ENCODE peak calls at places on chromosome 5, in five cellular contexts. One of them, this sample, is unnamed.

GRCh38 chr5:32505718-32506117 is 61.2 kb upstream of the ZFR start:
- DNase-seq in suprapubic skin: no peak
- DNase-seq in H54: no peak
- DNase-seq in stimulated activated CD4-positive, alpha-beta T cell treated with anti-CD3 and anti-CD28 coated beads, TNF-alpha, amount 100 ng/mL, for 1 hour: no peak
- DNase-seq in endothelial cell: no peak
- DNase-seq in this sample: peak; percentile 70

GRCh38 chr5:131745594-131746175 is 51.1 kb downstream of the FNIP1 start:
- DNase-seq in suprapubic skin: no peak
- DNase-seq in H54: no peak
- DNase-seq in stimulated activated CD4-positive, alpha-beta T cell treated with anti-CD3 and anti-CD28 coated beads, TNF-alpha, amount 100 ng/mL, for 1 hour: no peak
- DNase-seq in endothelial cell: no peak
- DNase-seq in this sample: no peak

GRCh38 chr5:65120371-65120967 is 351.7 kb downstream of the CWC27 start:
- DNase-seq in suprapubic skin: no peak
- DNase-seq in H54: no peak
- DNase-seq in stimulated activated CD4-positive, alpha-beta T cell treated with anti-CD3 and anti-CD28 coated beads, TNF-alpha, amount 100 ng/mL, for 1 hour: no peak
- DNase-seq in endothelial cell: no peak
- DNase-seq in this sample: no peak

GRCh38 chr5:134100283-134101011 is 14.0 kb upstream of the TCF7 start:
- DNase-seq in suprapubic skin: no peak
- DNase-seq in H54: peak; percentile 80
- DNase-seq in stimulated activated CD4-positive, alpha-beta T cell treated with anti-CD3 and anti-CD28 coated beads, TNF-alpha, amount 100 ng/mL, for 1 hour: peak; percentile 60
- DNase-seq in endothelial cell: no peak
- DNase-seq in this sample: peak; percentile 37

GRCh38 chr5:142784405-142784955 is 14.3 kb downstream of the ARHGAP26 start:
- DNase-seq in suprapubic skin: no peak
- DNase-seq in H54: no peak
- DNase-seq in stimulated activated CD4-positive, alpha-beta T cell treated with anti-CD3 and anti-CD28 coated beads, TNF-alpha, amount 100 ng/mL, for 1 hour: no peak
- DNase-seq in endothelial cell: no peak
- DNase-seq in this sample: no peak

GRCh38 chr5:96195053-96195452 is 233.4 kb upstream of the ELL2 start:
- DNase-seq in suprapubic skin: no peak
- DNase-seq in H54: no peak
- DNase-seq in stimulated activated CD4-positive, alpha-beta T cell treated with anti-CD3 and anti-CD28 coated beads, TNF-alpha, amount 100 ng/mL, for 1 hour: no peak
- DNase-seq in endothelial cell: no peak
- DNase-seq in this sample: no peak

GRCh38 chr5:169248520-169248919 is 52.4 kb downstream of the SLIT3 start:
- DNase-seq in suprapubic skin: no peak
- DNase-seq in H54: no peak
- DNase-seq in stimulated activated CD4-positive, alpha-beta T cell treated with anti-CD3 and anti-CD28 coated beads, TNF-alpha, amount 100 ng/mL, for 1 hour: no peak
- DNase-seq in endothelial cell: no peak
- DNase-seq in this sample: no peak

GRCh38 chr5:15914603-15915002 is 265.0 kb downstream of the MARCHF11 start:
- DNase-seq in suprapubic skin: no peak
- DNase-seq in H54: no peak
- DNase-seq in stimulated activated CD4-positive, alpha-beta T cell treated with anti-CD3 and anti-CD28 coated beads, TNF-alpha, amount 100 ng/mL, for 1 hour: no peak
- DNase-seq in endothelial cell: no peak
- DNase-seq in this sample: no peak

GRCh38 chr5:35229076-35230042 is 928 bp downstream of the PRLR start:
- DNase-seq in suprapubic skin: no peak
- DNase-seq in H54: no peak
- DNase-seq in stimulated activated CD4-positive, alpha-beta T cell treated with anti-CD3 and anti-CD28 coated beads, TNF-alpha, amount 100 ng/mL, for 1 hour: no peak
- DNase-seq in endothelial cell: peak; percentile 9
- DNase-seq in this sample: no peak

This sample was measured in skeletal muscle cell.